ENCODE peak calls at places on chromosomes 11 and 22, in seven cellular contexts. A, T, K, I, F, Q and R are unnamed samples.

GRCh38 chr11:60791534-60791933 is 6.4 kb downstream of the MS4A10 start:
- DNase-seq in Q (no peak), A (no peak), T (no peak), I (no peak), K (no peak), F (peak), R (no peak)

GRCh38 chr11:48148749-48149148 is 67.9 kb upstream of the OR4B1 start:
- DNase-seq in F (no peak), K (no peak), I (no peak), Q (no peak), A (no peak), T (no peak), R (no peak)

GRCh38 chr22:33018232-33018864 is 39.8 kb downstream of the SYN3 start:
- DNase-seq in A (peak), Q (no peak), T (peak), K (peak), I (peak), F (no peak), R (peak)

GRCh38 chr11:8257003-8257664 is 6.5 kb downstream of the LMO1 start:
- DNase-seq in Q (no peak), K (peak), A (no peak), I (no peak), F (peak), T (no peak), R (no peak)

GRCh38 chr11:112467721-112468120 is 207.1 kb upstream of the PLET1 start:
- DNase-seq in Q (no peak), A (no peak), F (no peak), T (no peak), K (no peak), I (no peak), R (no peak)

GRCh38 chr11:77776455-77776854 is 44.1 kb downstream of the RSF1 start:
- DNase-seq in I (no peak), F (no peak), A (peak), K (no peak), Q (peak), T (no peak), R (no peak)

GRCh38 chr11:69138265-69138664 is 17.5 kb upstream of the SMIM38 start:
- DNase-seq in K (no peak), A (no peak), I (no peak), Q (no peak), F (peak), T (no peak), R (no peak)

GRCh38 chr11:77728203-77728786 is 90.7 kb upstream of the CLNS1A start:
- DNase-seq in F (no peak), I (no peak), T (no peak), Q (no peak), A (no peak), K (no peak), R (no peak)

GRCh38 chr22:42841444-42841843 is 15.6 kb downstream of the ARFGAP3 start:
- DNase-seq in A (no peak), T (no peak), K (no peak), F (no peak), I (no peak), Q (no peak), R (no peak)

GRCh38 chr11:65968600-65969482 is 7.3 kb downstream of the SART1 start:
- DNase-seq in A (no peak), T (no peak), F (no peak), Q (no peak), K (peak), I (no peak), R (no peak)